ENCODE peak calls at places on chromosomes 16 and 17, in six cellular contexts. T is NCI-H460; M is upper lobe of right lung; E is activated T-cell treated with anti-CD3 and anti-CD28 coated beads, Interleukin-2, amount 50 U/mL, for 48 hours; X is COLO829; D is GM13977. S is an unnamed sample.

GRCh38 chr17:351875-352420 is 659 bp downstream of the RPH3AL start:
- DNase-seq in T (no peak), M (no peak), E (no peak), X (no peak), D (no peak), S (no peak)

GRCh38 chr17:50676065-50676975 is 31.4 kb downstream of the ANKRD40 start:
- DNase-seq in T (no peak), M (peak), E (no peak), X (no peak), D (no peak), S (no peak)

GRCh38 chr17:49787932-49788442 is 494 bp upstream of the KAT7 start:
- DNase-seq in T (no peak), M (no peak), E (peak), X (no peak), D (no peak), S (no peak)

GRCh38 chr16:54286330-54287017 is at the start of gene IRX3:
- DNase-seq in T (peak), M (peak), E (peak), X (peak), D (peak), S (peak)

GRCh38 chr17:259341-259976 is 78.0 kb upstream of the DOC2B start:
- DNase-seq in T (no peak), M (peak), E (no peak), X (no peak), D (no peak), S (no peak)

GRCh38 chr16:89938636-89938885 is 10.0 kb upstream of the DEF8 start:
- DNase-seq in T (no peak), M (no peak), E (no peak), X (no peak), D (no peak), S (no peak)

GRCh38 chr17:27473748-27474609 is 17.7 kb downstream of the KSR1 start:
- DNase-seq in T (no peak), M (peak), E (peak), X (no peak), D (peak), S (no peak)

GRCh38 chr17:35432176-35433074 is at the start of gene SLFN12:
- DNase-seq in T (no peak), M (no peak), E (peak), X (peak), D (peak), S (peak)

GRCh38 chr16:67719778-67720144 is 645 bp upstream of the GFOD2 start:
- DNase-seq in T (peak), M (peak), E (peak), X (peak), D (peak), S (peak)

GRCh38 chr16:13543850-13544249 is 376.1 kb upstream of the ERCC4 start:
- DNase-seq in T (no peak), M (no peak), E (no peak), X (no peak), D (no peak), S (no peak)

GRCh38 chr17:81396278-81396721 is 1.0 kb downstream of the BAHCC1 start:
- DNase-seq in T (no peak), M (no peak), E (no peak), X (no peak), D (no peak), S (no peak)